ENCODE peak calls at places on chromosomes 3 and 15, in four cellular contexts. One of them, this sample, is unnamed.

GRCh38 chr15:27598251-27599045 is 500.7 kb downstream of the OCA2 start:
- DNase-seq in H9: no peak
- DNase-seq in nephron progenitor cell: no peak
- DNase-seq in tibial artery: no peak
- DNase-seq in this sample: no peak

GRCh38 chr15:74294010-74294409 is 57.9 kb downstream of the CCDC33 start:
- DNase-seq in nephron progenitor cell: no peak
- DNase-seq in tibial artery: no peak
- DNase-seq in H9: no peak
- DNase-seq in this sample: no peak

GRCh38 chr15:99430881-99431401 is 134.8 kb upstream of the MEF2A start:
- DNase-seq in H9: no peak
- DNase-seq in nephron progenitor cell: no peak
- DNase-seq in tibial artery: peak; percentile 45
- DNase-seq in this sample: no peak

GRCh38 chr15:31360843-31361763 is 34.5 kb downstream of the KLF13 start:
- DNase-seq in nephron progenitor cell: no peak
- DNase-seq in tibial artery: no peak
- DNase-seq in H9: no peak
- DNase-seq in this sample: peak; percentile 80

GRCh38 chr15:77342767-77343166 is 77.1 kb downstream of the PEAK1 start:
- DNase-seq in tibial artery: no peak
- DNase-seq in H9: no peak
- DNase-seq in nephron progenitor cell: no peak
- DNase-seq in this sample: no peak

GRCh38 chr15:100430381-100430780 is 88.6 kb upstream of the ADAMTS17 start:
- DNase-seq in tibial artery: no peak
- DNase-seq in H9: no peak
- DNase-seq in nephron progenitor cell: no peak
- DNase-seq in this sample: no peak

GRCh38 chr3:150106752-150107428 is 136.2 kb upstream of the PFN2 start:
- DNase-seq in H9: no peak
- DNase-seq in nephron progenitor cell: peak; percentile 48
- DNase-seq in tibial artery: no peak
- DNase-seq in this sample: no peak

GRCh38 chr3:189714991-189715961 is 84.1 kb downstream of the TP63 start:
- DNase-seq in tibial artery: no peak
- DNase-seq in nephron progenitor cell: no peak
- DNase-seq in H9: no peak
- DNase-seq in this sample: no peak

GRCh38 chr3:160568989-160569388 is 3.6 kb upstream of the KPNA4 start:
- DNase-seq in H9: no peak
- DNase-seq in nephron progenitor cell: no peak
- DNase-seq in tibial artery: no peak
- DNase-seq in this sample: no peak

GRCh38 chr3:23264413-23264812 is 61.3 kb downstream of the UBE2E2 start:
- DNase-seq in nephron progenitor cell: no peak
- DNase-seq in tibial artery: no peak
- DNase-seq in H9: no peak
- DNase-seq in this sample: no peak

GRCh38 chr15:53648934-53649333 is 110.5 kb downstream of the WDR72 start:
- DNase-seq in nephron progenitor cell: no peak
- DNase-seq in tibial artery: no peak
- DNase-seq in H9: no peak
- DNase-seq in this sample: no peak

GRCh38 chr3:177256991-177257390 is 59.7 kb upstream of the TBL1XR1 start:
- DNase-seq in nephron progenitor cell: no peak
- DNase-seq in tibial artery: no peak
- DNase-seq in H9: no peak
- DNase-seq in this sample: no peak

GRCh38 chr15:66264853-66265252 is 11.3 kb upstream of the MEGF11 start:
- DNase-seq in nephron progenitor cell: no peak
- DNase-seq in tibial artery: no peak
- DNase-seq in H9: no peak
- DNase-seq in this sample: no peak

GRCh38 chr15:100516592-100517489 is 11.9 kb downstream of the CERS3 start:
- DNase-seq in H9: no peak
- DNase-seq in nephron progenitor cell: no peak
- DNase-seq in tibial artery: no peak
- DNase-seq in this sample: no peak

GRCh38 chr15:101158166-101159095 is 93.4 kb downstream of the CHSY1 start:
- DNase-seq in nephron progenitor cell: no peak
- DNase-seq in tibial artery: peak; percentile 42
- DNase-seq in H9: no peak
- DNase-seq in this sample: no peak

GRCh38 chr3:99741588-99741987 is 76.1 kb upstream of the CMSS1 start:
- DNase-seq in H9: no peak
- DNase-seq in nephron progenitor cell: no peak
- DNase-seq in tibial artery: no peak
- DNase-seq in this sample: no peak

GRCh38 chr3:18580268-18580667 is 155.1 kb upstream of the SATB1 start:
- DNase-seq in tibial artery: no peak
- DNase-seq in nephron progenitor cell: no peak
- DNase-seq in H9: no peak
- DNase-seq in this sample: no peak

GRCh38 chr15:63973212-63974009 is 72.9 kb downstream of the DAPK2 start:
- DNase-seq in tibial artery: no peak
- DNase-seq in H9: no peak
- DNase-seq in nephron progenitor cell: no peak
- DNase-seq in this sample: no peak

GRCh38 chr3:43998374-43998840 is 243.3 kb upstream of the TOPAZ1 start:
- DNase-seq in nephron progenitor cell: peak; percentile 48
- DNase-seq in tibial artery: no peak
- DNase-seq in H9: peak; percentile 56
- DNase-seq in this sample: no peak

GRCh38 chr3:12828751-12829150 is 12.6 kb downstream of the RPL32 start:
- DNase-seq in nephron progenitor cell: no peak
- DNase-seq in tibial artery: no peak
- DNase-seq in H9: no peak
- DNase-seq in this sample: no peak

GRCh38 chr3:85567074-85567676 is 608.4 kb downstream of the CADM2 start:
- DNase-seq in tibial artery: no peak
- DNase-seq in H9: peak; percentile 58
- DNase-seq in nephron progenitor cell: peak; percentile 64
- DNase-seq in this sample: peak; percentile 20

GRCh38 chr15:49809894-49810594 is 189.2 kb downstream of the DTWD1 start:
- DNase-seq in nephron progenitor cell: no peak
- DNase-seq in H9: no peak
- DNase-seq in tibial artery: no peak
- DNase-seq in this sample: no peak

GRCh38 chr3:51983578-51984268 is 388 bp downstream of the ACY1 start:
- DNase-seq in tibial artery: no peak
- DNase-seq in H9: no peak
- DNase-seq in nephron progenitor cell: no peak
- DNase-seq in this sample: no peak

GRCh38 chr15:47733085-47733484 is 15.8 kb downstream of the SEMA6D start:
- DNase-seq in tibial artery: no peak
- DNase-seq in H9: no peak
- DNase-seq in nephron progenitor cell: no peak
- DNase-seq in this sample: no peak

GRCh38 chr3:76367281-76367680 is 581.9 kb upstream of the ZNF717 start:
- DNase-seq in nephron progenitor cell: no peak
- DNase-seq in H9: no peak
- DNase-seq in tibial artery: no peak
- DNase-seq in this sample: no peak

GRCh38 chr15:58396181-58396580 is 35.6 kb upstream of the LIPC start:
- DNase-seq in tibial artery: no peak
- DNase-seq in nephron progenitor cell: no peak
- DNase-seq in H9: no peak
- DNase-seq in this sample: no peak

GRCh38 chr3:57935539-57935938 is 72.7 kb upstream of the FLNB start:
- DNase-seq in tibial artery: no peak
- DNase-seq in nephron progenitor cell: no peak
- DNase-seq in H9: no peak
- DNase-seq in this sample: no peak

GRCh38 chr15:81113861-81114261 is 20.2 kb upstream of the CFAP161 start:
- DNase-seq in H9: no peak
- DNase-seq in tibial artery: no peak
- DNase-seq in nephron progenitor cell: no peak
- DNase-seq in this sample: no peak

GRCh38 chr15:99143655-99144610 is 39.1 kb downstream of the SYNM start:
- DNase-seq in tibial artery: peak; percentile 95
- DNase-seq in H9: peak; percentile 18
- DNase-seq in nephron progenitor cell: no peak
- DNase-seq in this sample: no peak

GRCh38 chr3:49724586-49724985 is 835 bp upstream of the GMPPB start:
- DNase-seq in tibial artery: peak; percentile 70
- DNase-seq in H9: peak; percentile 37
- DNase-seq in nephron progenitor cell: no peak
- DNase-seq in this sample: peak; percentile 62

GRCh38 chr15:82072926-82073537 is 27.2 kb upstream of the MEX3B start:
- DNase-seq in nephron progenitor cell: no peak
- DNase-seq in tibial artery: no peak
- DNase-seq in H9: peak; percentile 80
- DNase-seq in this sample: no peak

DNA sequence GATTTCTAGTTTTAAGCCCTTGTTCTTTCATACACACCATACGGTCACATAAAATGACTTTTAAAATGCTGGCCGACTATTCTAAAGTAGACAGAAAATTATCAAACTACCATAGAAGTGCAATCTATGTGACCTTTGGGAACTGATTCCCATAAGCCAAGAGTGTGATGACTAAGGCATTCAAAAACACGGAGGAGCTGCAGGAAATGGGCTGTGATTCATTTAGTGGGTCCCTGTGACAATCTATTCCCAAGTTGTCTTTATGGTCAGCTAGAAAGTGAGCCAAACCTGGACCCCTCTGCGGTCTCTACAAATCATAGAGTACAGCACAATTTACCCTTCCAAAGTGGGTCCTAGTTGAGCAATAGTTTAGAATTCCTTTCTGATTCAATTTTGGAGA is 251.5 kb upstream of the CBLB start:
- DNase-seq in tibial artery: no peak
- DNase-seq in nephron progenitor cell: no peak
- DNase-seq in H9: no peak
- DNase-seq in this sample: no peak
- TF ChIP-seq CTCF in tibial artery: no peak
- TF ChIP-seq CTCF in nephron progenitor cell: no peak
- TF ChIP-seq CTCF in H9: no peak
- TF ChIP-seq CTCF in this sample: no peak

GRCh38 chr3:31027914-31028313 is 133.5 kb upstream of the GADL1 start:
- DNase-seq in H9: no peak
- DNase-seq in nephron progenitor cell: no peak
- DNase-seq in tibial artery: no peak
- DNase-seq in this sample: no peak
- TF ChIP-seq CTCF in H9: no peak
- TF ChIP-seq CTCF in nephron progenitor cell: no peak
- TF ChIP-seq CTCF in tibial artery: no peak
- TF ChIP-seq CTCF in this sample: no peak

GRCh38 chr3:129352045-129352444 is 73.4 kb downstream of the HMCES start:
- DNase-seq in tibial artery: no peak
- DNase-seq in H9: peak; percentile 54
- DNase-seq in nephron progenitor cell: no peak
- DNase-seq in this sample: no peak
- TF ChIP-seq CTCF in tibial artery: no peak
- TF ChIP-seq CTCF in H9: peak; percentile 55
- TF ChIP-seq CTCF in nephron progenitor cell: peak; percentile 16
- TF ChIP-seq CTCF in this sample: no peak

DNA sequence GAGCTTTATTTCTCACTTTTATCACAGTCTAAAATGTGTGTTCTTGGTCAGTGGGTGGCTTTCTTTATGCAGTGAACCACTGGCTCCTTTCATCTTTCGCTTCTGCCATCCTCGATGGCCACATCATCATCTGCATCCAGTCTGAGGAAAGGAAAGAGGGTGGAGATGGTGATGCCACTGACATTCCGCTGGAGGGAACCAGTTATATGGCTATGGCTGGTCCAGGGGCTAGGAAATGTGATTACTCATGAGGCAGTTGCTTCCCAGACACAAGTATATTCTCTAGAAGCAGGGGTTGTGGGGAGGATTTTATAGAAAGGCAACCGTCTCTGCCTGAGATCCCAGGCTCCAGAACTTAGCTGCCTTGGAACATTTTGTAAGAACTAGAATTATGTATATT is 246.7 kb upstream of the AZI2 start:
- DNase-seq in H9: no peak
- DNase-seq in tibial artery: no peak
- DNase-seq in nephron progenitor cell: no peak
- DNase-seq in this sample: no peak
- TF ChIP-seq CTCF in H9: no peak
- TF ChIP-seq CTCF in tibial artery: no peak
- TF ChIP-seq CTCF in nephron progenitor cell: no peak
- TF ChIP-seq CTCF in this sample: no peak

GRCh38 chr15:93515256-93516044 is 426.4 kb upstream of the RGMA start:
- DNase-seq in H9: no peak
- DNase-seq in tibial artery: no peak
- DNase-seq in nephron progenitor cell: no peak
- DNase-seq in this sample: no peak

GRCh38 chr15:93524432-93524831 is 435.4 kb upstream of the RGMA start:
- DNase-seq in tibial artery: no peak
- DNase-seq in H9: no peak
- DNase-seq in nephron progenitor cell: no peak
- DNase-seq in this sample: no peak

GRCh38 chr15:93523490-93523889 is 434.5 kb upstream of the RGMA start:
- DNase-seq in nephron progenitor cell: no peak
- DNase-seq in H9: no peak
- DNase-seq in tibial artery: no peak
- DNase-seq in this sample: no peak

DNA sequence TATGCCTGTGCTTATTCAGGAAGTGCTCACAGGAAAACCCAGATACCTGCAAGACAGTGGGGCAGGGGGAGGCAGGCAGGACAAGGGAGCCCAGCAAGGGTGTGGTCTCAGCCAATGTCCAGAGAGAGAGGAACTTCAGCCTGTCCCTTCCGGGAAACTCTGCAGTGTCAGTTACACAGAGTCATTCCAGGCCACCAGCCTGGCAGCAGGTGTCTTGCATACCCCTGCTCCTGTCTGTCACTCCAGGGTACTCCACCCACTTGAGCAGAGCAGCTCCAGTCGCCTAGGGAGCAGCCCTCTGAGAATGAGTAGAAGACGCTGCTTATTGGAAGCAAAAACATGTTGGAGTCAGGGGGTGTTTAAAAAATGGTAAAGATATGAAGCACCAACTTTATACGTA is 431.2 kb upstream of the RGMA start:
- DNase-seq in tibial artery: no peak
- DNase-seq in H9: peak; percentile 56
- DNase-seq in nephron progenitor cell: no peak
- DNase-seq in this sample: no peak
- TF ChIP-seq CTCF in tibial artery: no peak
- TF ChIP-seq CTCF in H9: no peak
- TF ChIP-seq CTCF in nephron progenitor cell: no peak
- TF ChIP-seq CTCF in this sample: no peak

This sample was measured in GM13976.